ENCODE peak calls at places on chromosomes 7 and 10, in six cellular contexts. M is HL-60, B is upper lobe of right lung, Q is OCI-LY7, V is fibroblast of mammary gland, Y is thyroid gland. U is an unnamed sample.

GRCh38 chr10:70584941-70585544 is 17.5 kb downstream of the PRF1 start:
- DNase-seq in M (peak), B (peak), Q (peak), V (peak), Y (peak), U (peak)

GRCh38 chr7:142961595-142961972 is 579 bp downstream of the KEL start:
- DNase-seq in M (no peak), B (no peak), Q (no peak), V (no peak), Y (no peak), U (no peak)

GRCh38 chr7:135645296-135645904 is 16.9 kb upstream of the STMP1 start:
- DNase-seq in M (peak), B (no peak), Q (peak), V (peak), Y (peak), U (no peak)

GRCh38 chr10:119517235-119518141 is 25.0 kb downstream of the RGS10 start:
- DNase-seq in M (peak), B (no peak), Q (peak), V (peak), Y (no peak), U (no peak)

GRCh38 chr10:49534670-49535381 is 4.1 kb downstream of the ERCC6 start:
- DNase-seq in M (peak), B (no peak), Q (peak), V (peak), Y (no peak), U (no peak)

GRCh38 chr10:7410306-7410799 is 481 bp downstream of the SFMBT2 start:
- DNase-seq in M (peak), B (peak), Q (peak), V (peak), Y (peak), U (peak)

GRCh38 chr10:974785-975074 is 13.5 kb upstream of the GTPBP4 start:
- DNase-seq in M (no peak), B (peak), Q (no peak), V (no peak), Y (peak), U (no peak)

GRCh38 chr10:77173615-77174461 is 463.8 kb downstream of the KCNMA1 start:
- DNase-seq in M (peak), B (peak), Q (peak), V (peak), Y (peak), U (peak)

GRCh38 chr10:110217609-110218008 is 10.2 kb downstream of the MXI1 start:
- DNase-seq in M (no peak), B (no peak), Q (no peak), V (no peak), Y (no peak), U (no peak)

GRCh38 chr10:75050520-75050919 is 60.9 kb upstream of the SAMD8 start:
- DNase-seq in M (no peak), B (no peak), Q (no peak), V (no peak), Y (no peak), U (no peak)

GRCh38 chr7:112214887-112215286 is 8.4 kb downstream of the ZNF277 start:
- DNase-seq in M (no peak), B (no peak), Q (no peak), V (no peak), Y (no peak), U (no peak)

GRCh38 chr7:67823345-67823744 is 826.7 kb downstream of the TYW1 start:
- DNase-seq in M (no peak), B (no peak), Q (no peak), V (peak), Y (no peak), U (no peak)

GRCh38 chr7:20402297-20403230 is 71.9 kb downstream of the ITGB8 start:
- DNase-seq in M (no peak), B (no peak), Q (no peak), V (peak), Y (no peak), U (no peak)

GRCh38 chr10:48496105-48496830 is 108.6 kb downstream of the ARHGAP22 start:
- DNase-seq in M (no peak), B (no peak), Q (no peak), V (no peak), Y (peak), U (no peak)

GRCh38 chr7:93574269-93574645 is 267 bp downstream of the CALCR start:
- DNase-seq in M (no peak), B (no peak), Q (no peak), V (no peak), Y (no peak), U (peak)

DNA sequence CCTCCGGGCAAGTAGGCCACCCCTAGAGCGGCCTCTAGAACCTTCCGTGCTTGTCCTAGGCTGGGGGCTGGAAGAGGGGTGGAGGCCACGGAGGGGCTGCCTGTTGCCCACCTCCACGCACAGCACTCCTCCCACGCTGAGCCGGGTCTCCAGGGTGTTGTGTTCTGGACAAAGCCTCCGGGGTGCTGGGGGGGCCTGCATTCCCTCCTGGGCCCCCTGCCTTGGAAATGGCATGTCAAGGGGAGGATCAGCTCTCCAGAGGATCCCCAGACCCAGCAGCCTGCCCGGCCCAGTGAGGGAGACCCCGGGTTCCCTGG is 8.1 kb upstream of the TTYH3 start:
- DNase-seq in M (no peak), B (no peak), Q (no peak), V (no peak), Y (no peak), U (no peak)
- TF ChIP-seq CTCF in M (no peak), B (no peak), Q (no peak), V (no peak), Y (no peak), U (no peak)

GRCh38 chr7:98870071-98870651 is 347 bp upstream of the TMEM130 start:
- DNase-seq in M (peak), B (peak), Q (peak), V (peak), Y (peak), U (peak)

GRCh38 chr7:98874942-98875341 is 3.4 kb upstream of the TRRAP start:
- DNase-seq in M (no peak), B (no peak), Q (no peak), V (no peak), Y (no peak), U (no peak)

GRCh38 chr7:98870807-98871491 is 1.1 kb upstream of the TMEM130 start:
- DNase-seq in M (no peak), B (peak), Q (no peak), V (no peak), Y (no peak), U (no peak)

GRCh38 chr7:98869374-98870070 is at the start of gene TMEM130:
- DNase-seq in M (no peak), B (peak), Q (no peak), V (no peak), Y (no peak), U (peak)

GRCh38 chr7:98872328-98872924 is 2.6 kb upstream of the TMEM130 start:
- DNase-seq in M (peak), B (peak), Q (peak), V (peak), Y (no peak), U (no peak)
- TF ChIP-seq CTCF in M (peak), B (peak), Q (peak), V (peak), Y (no peak), U (peak)

GRCh38 chr10:12130237-12130872 is 878 bp downstream of the SEC61A2 start:
- DNase-seq in M (peak), B (no peak), Q (peak), V (peak), Y (peak), U (peak)
- TF ChIP-seq CTCF in M (no peak), B (peak), Q (peak), V (peak), Y (no peak), U (peak)

DNA sequence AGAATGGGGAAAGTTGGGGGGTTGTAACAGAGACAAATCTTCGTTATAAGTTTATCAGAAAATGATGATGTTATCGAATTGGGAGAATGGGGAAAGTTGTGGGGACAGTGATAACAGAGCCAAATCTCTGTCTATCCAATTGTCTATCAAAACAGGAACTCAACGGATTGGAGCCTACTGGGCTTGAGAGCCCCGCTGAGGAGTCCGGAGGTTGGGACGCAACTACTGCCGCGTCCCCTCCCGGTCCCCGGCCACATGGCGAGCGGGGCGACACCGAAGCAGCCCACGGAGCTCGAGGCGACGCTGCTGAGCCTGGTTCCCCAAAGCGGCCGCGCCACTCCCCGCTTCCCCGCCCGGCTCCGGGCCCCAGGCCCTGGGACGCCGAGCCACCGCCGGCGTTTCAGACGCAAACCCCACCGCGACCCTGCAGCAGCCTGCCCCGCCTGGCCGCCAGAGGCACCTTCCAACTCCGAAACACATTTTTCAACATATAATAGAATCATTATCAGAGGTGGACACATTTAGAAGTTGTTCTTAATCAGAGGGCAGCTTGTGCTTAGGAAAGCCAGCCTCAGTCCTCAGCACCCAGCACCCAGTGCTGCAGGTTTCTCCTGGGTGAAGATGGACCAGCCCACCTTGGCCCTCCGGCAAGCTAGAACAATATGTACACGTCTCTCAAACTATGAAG is 13.8 kb upstream of the RALA start:
- DNase-seq in M (peak), B (peak), Q (no peak), V (no peak), Y (peak), U (peak)
- TF ChIP-seq CTCF in M (no peak), B (peak), Q (no peak), V (no peak), Y (no peak), U (no peak)

U was measured in glutamatergic neuron.